ENCODE peak calls at places on chromosome 5, in nine cellular contexts. F is lower lobe of right lung, C is PC-3, M is stomach, R is HCT116, I is WERI-Rb-1, L is sigmoid colon, K is neural progenitor cell, T is GM23248. A is an unnamed sample.

GRCh38 chr5:134005415-134006118 is 792 bp upstream of the VDAC1 start:
- DNase-seq in L (peak; percentile 74), K (peak; percentile 65), F (peak; percentile 63), T (no peak), I (peak; percentile 77), M (peak; percentile 50), C (peak; percentile 16), R (no peak), A (peak; percentile 84)

GRCh38 chr5:132134384-132134783 is 60.8 kb downstream of the CSF2 start:
- DNase-seq in C (peak; percentile 59), T (peak; percentile 34), M (no peak), I (no peak), K (no peak), L (no peak), R (peak; percentile 8), F (no peak), A (no peak)

GRCh38 chr5:39148983-39149534 is 70.3 kb downstream of the FYB1 start:
- DNase-seq in I (no peak), M (no peak), F (no peak), C (peak; percentile 74), L (no peak), K (no peak), T (peak; percentile 47), R (peak; percentile 10), A (no peak)

GRCh38 chr5:33180900-33181299 is 259.9 kb upstream of the TARS1 start:
- DNase-seq in T (peak; percentile 69), I (no peak), L (no peak), M (no peak), C (peak; percentile 66), R (peak; percentile 28), K (peak; percentile 26), F (no peak), A (no peak)

GRCh38 chr5:150057996-150058395 is 28.4 kb downstream of the CSF1R start:
- DNase-seq in F (no peak), L (peak; percentile 10), T (peak; percentile 34), I (no peak), R (no peak), C (no peak), K (no peak), M (no peak), A (no peak)

GRCh38 chr5:76974768-76975167 is 21.9 kb downstream of the CRHBP start:
- DNase-seq in K (no peak), I (no peak), F (no peak), T (no peak), L (no peak), M (no peak), C (no peak), R (no peak), A (no peak)

GRCh38 chr5:9348296-9348996 is 197.4 kb downstream of the SEMA5A start:
- DNase-seq in L (no peak), I (no peak), T (peak; percentile 93), R (no peak), M (no peak), K (no peak), C (peak; percentile 98), F (no peak), A (no peak)

GRCh38 chr5:145941677-145942130 is 5.3 kb downstream of the SH3RF2 start:
- DNase-seq in K (no peak), R (peak; percentile 39), F (no peak), T (peak; percentile 61), I (no peak), C (peak; percentile 53), L (no peak), M (no peak), A (no peak)

GRCh38 chr5:867300-867699 is 16.5 kb upstream of the ZDHHC11 start:
- DNase-seq in R (no peak), M (no peak), K (no peak), I (no peak), L (no peak), C (no peak), F (no peak), T (no peak), A (no peak)

GRCh38 chr5:7857918-7858632 is 7.1 kb upstream of the CFAP90 start:
- DNase-seq in T (no peak), R (no peak), C (no peak), K (no peak), F (no peak), I (no peak), L (no peak), M (no peak), A (no peak)

GRCh38 chr5:52838306-52839015 is 50.7 kb downstream of the ITGA1 start:
- DNase-seq in R (no peak), L (no peak), I (no peak), C (no peak), T (peak; percentile 31), F (no peak), M (no peak), K (no peak), A (peak; percentile 76)

GRCh38 chr5:65190328-65191053 is 291.2 kb downstream of the ADAMTS6 start:
- DNase-seq in R (no peak), K (no peak), C (peak; percentile 70), I (no peak), T (peak; percentile 96), L (no peak), M (no peak), F (no peak), A (no peak)

GRCh38 chr5:157464518-157465171 is 4.6 kb downstream of the NIPAL4 start:
- DNase-seq in K (no peak), C (peak; percentile 97), M (peak; percentile 35), T (peak; percentile 96), R (peak; percentile 76), F (no peak), I (no peak), L (peak; percentile 83), A (peak; percentile 79)

DNA sequence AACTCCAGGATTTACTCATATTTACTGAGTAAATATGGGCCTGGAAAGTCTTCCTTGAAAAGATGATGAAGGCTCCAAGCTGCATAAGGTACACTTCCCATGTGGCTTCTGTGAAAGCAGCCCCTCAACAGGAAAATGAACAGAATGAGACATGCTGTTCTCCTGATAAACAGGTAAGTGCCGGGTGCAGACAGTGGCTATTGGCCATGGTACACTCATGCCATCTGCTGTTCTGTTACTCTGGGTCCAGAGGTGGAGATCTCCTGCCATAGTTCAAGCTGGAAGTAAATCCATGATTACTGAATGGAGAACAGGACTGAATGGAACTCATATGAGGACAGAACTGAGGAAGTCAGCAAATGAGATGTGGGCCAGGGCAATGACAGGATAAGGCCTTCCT is 103.6 kb downstream of the SLIT3 start:
- DNase-seq in C (peak; percentile 51), K (no peak), L (no peak), M (peak; percentile 69), I (no peak), R (no peak), F (no peak), T (no peak), A (no peak)
- H3K4me3 ChIP-seq in C (no peak overlapping the region), K (no peak overlapping the region), L (no peak overlapping the region), M (no peak overlapping the region), I (no peak overlapping the region), R (no peak overlapping the region), F (no peak overlapping the region), T (no peak overlapping the region), A (no peak overlapping the region)

DNA sequence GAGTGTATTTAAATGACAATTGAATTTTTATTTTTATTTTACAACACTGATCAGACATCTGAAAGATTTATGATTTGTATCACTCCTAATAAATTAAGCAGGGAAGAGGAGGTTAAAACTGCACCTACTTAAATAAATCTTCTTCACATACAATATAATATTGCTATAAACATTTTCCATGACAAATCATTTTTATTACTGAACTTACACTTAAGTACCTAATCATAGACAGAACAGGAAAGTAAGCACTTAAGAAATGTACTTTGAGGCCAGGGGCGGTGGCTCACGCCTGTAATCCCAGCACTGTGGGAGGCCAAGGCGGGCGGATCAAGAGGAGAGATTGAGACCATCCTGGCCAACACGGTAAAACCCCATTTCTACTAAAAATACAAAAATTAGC is 3.8 kb downstream of the PFDN1 start:
- DNase-seq in R (no peak), L (no peak), F (no peak), K (no peak), T (no peak), M (no peak), C (no peak), I (no peak), A (no peak)
- H3K27ac ChIP-seq in R (peak overlapping the region; percentile 42), L (peak overlapping the region; percentile 79), F (peak overlapping the region; percentile 63), K (no peak overlapping the region), T (peak overlapping the region; percentile 57), M (no peak overlapping the region), C (peak overlapping the region; percentile 53), I (no peak overlapping the region), A (peak overlapping the region; percentile 6)

DNA sequence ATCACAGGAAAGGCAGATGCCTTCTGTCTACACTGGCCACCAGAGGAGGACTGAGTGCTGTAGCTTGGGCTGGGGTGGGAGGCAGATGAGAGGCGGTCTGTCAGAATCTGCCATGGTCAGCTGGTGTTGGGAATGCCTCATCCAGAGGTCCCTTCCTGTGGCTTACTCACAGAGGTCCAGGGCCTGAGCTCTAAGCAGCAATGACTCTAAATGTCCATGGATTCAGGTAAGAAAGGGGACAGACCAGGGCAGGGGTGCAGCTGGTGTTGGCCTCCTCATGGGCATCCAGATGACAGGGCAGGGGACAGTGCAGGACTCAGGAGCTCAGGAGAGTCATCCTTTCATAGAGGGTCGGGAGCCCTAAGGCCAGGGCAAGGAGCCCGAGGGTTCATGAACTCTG is 165.0 kb downstream of the ICE1 start:
- DNase-seq in R (no peak), T (no peak), F (no peak), M (no peak), L (no peak), K (no peak), C (no peak), I (no peak), A (no peak)
- H3K9me3 ChIP-seq in R (no peaks in the 10 kb centered on the region), T (no peaks in the 10 kb centered on the region), F (no peaks in the 10 kb centered on the region), M (no peaks in the 10 kb centered on the region), L (no peaks in the 10 kb centered on the region), K (no peaks in the 10 kb centered on the region), C (no peaks in the 10 kb centered on the region), I (peaks cover 3% of the 10 kb centered on the region), A (no peaks in the 10 kb centered on the region)

GRCh38 chr5:169798438-169798837 is 161.4 kb downstream of the DOCK2 start:
- DNase-seq in T (no peak), C (no peak), M (no peak), I (no peak), L (no peak), K (no peak), R (no peak), F (no peak), A (no peak)
- H3K4me3 ChIP-seq in T (no peak overlapping the region), C (no peak overlapping the region), M (no peak overlapping the region), I (no peak overlapping the region), L (no peak overlapping the region), K (no peak overlapping the region), R (no peak overlapping the region), F (no peak overlapping the region), A (no peak overlapping the region)

GRCh38 chr5:68747077-68747420 is 346.8 kb upstream of the SLC30A5 start:
- DNase-seq in M (no peak), I (no peak), L (no peak), C (no peak), T (no peak), K (no peak), R (no peak), F (no peak), A (no peak)

GRCh38 chr5:68751651-68752050 is 342.2 kb upstream of the SLC30A5 start:
- DNase-seq in C (no peak), F (no peak), I (no peak), K (no peak), M (no peak), T (no peak), L (no peak), R (no peak), A (no peak)

GRCh38 chr5:68746220-68747076 is 347.4 kb upstream of the SLC30A5 start:
- DNase-seq in M (no peak), R (no peak), C (no peak), I (no peak), T (no peak), L (no peak), K (peak; percentile 14), F (no peak), A (no peak)

GRCh38 chr5:68749648-68750047 is 344.2 kb upstream of the SLC30A5 start:
- DNase-seq in L (no peak), R (no peak), I (no peak), T (peak; percentile 14), C (peak; percentile 8), K (no peak), F (no peak), M (no peak), A (no peak)

GRCh38 chr5:68749076-68749475 is 344.7 kb upstream of the SLC30A5 start:
- DNase-seq in F (no peak), C (no peak), I (no peak), T (no peak), M (no peak), K (no peak), R (no peak), L (no peak), A (no peak)
- H3K27ac ChIP-seq in F (no peak overlapping the region), C (no peak overlapping the region), I (no peak overlapping the region), T (no peak overlapping the region), M (no peak overlapping the region), K (no peak overlapping the region), R (no peak overlapping the region), L (no peak overlapping the region), A (no peak overlapping the region)